ENCODE peak calls at places on chromosomes 7 and 10, in seven cellular contexts. Z, J, G, O, R, U and K are unnamed samples.
A peak's percentile ranks its signal among the peaks of the same experiment; 100 is the strongest.

GRCh38 chr10:70753841-70754621 is 31.1 kb downstream of the TBATA start:
- DNase-seq in R (no peak), J (no peak), U (no peak), O (peak; percentile 49), Z (no peak), G (peak; percentile 18), K (no peak)

GRCh38 chr10:124942317-124943169 is 620 bp downstream of the ZRANB1 start:
- DNase-seq in R (no peak), U (no peak), J (no peak), G (no peak), Z (no peak), O (no peak), K (no peak)

GRCh38 chr10:78732381-78732780 is 336.4 kb upstream of the ZMIZ1 start:
- DNase-seq in R (no peak), Z (no peak), G (no peak), J (no peak), U (no peak), O (no peak), K (no peak)

GRCh38 chr10:74825371-74826141 is 844 bp upstream of the KAT6B start:
- DNase-seq in R (no peak), U (peak; percentile 44), G (peak; percentile 66), Z (peak; percentile 75), J (peak; percentile 89), O (peak; percentile 69), K (peak; percentile 74)

GRCh38 chr7:106521541-106521940 is 139.4 kb downstream of the CCDC71L start:
- DNase-seq in G (no peak), J (no peak), R (no peak), O (no peak), Z (no peak), U (no peak), K (peak; percentile 13)

GRCh38 chr10:59907918-59908807 is 1.8 kb upstream of the CCDC6 start:
- DNase-seq in O (peak; percentile 98), R (peak; percentile 77), Z (peak; percentile 84), G (peak; percentile 80), J (peak; percentile 77), U (peak; percentile 25), K (peak; percentile 92)

GRCh38 chr7:80206763-80207162 is 72.1 kb downstream of the GNAI1 start:
- DNase-seq in Z (no peak), G (no peak), R (no peak), O (no peak), U (peak; percentile 85), J (no peak), K (no peak)

GRCh38 chr7:46115410-46115809 is 194.3 kb upstream of the IGFBP3 start:
- DNase-seq in R (no peak), G (peak; percentile 21), J (no peak), O (no peak), Z (no peak), U (no peak), K (no peak)

GRCh38 chr7:94507462-94507861 is 2.1 kb upstream of the CASD1 start:
- DNase-seq in J (no peak), O (no peak), R (no peak), Z (no peak), G (no peak), U (no peak), K (no peak)

GRCh38 chr10:22321831-22322662 is 1.1 kb downstream of the BMI1 start:
- DNase-seq in O (peak; percentile 56), R (no peak), U (no peak), G (peak; percentile 59), J (peak; percentile 70), Z (peak; percentile 48), K (no peak)
- TF ChIP-seq EZH2 in O (peak; percentile 100), R (peak; percentile 100), U (peak; percentile 100), G (peak; percentile 100), J (peak; percentile 100), Z (peak; percentile 100), K (no peak)

GRCh38 chr10:17742918-17743317 is 9.1 kb upstream of the TMEM236 start:
- DNase-seq in O (peak; percentile 66), G (peak; percentile 68), Z (peak; percentile 47), R (peak; percentile 49), U (peak; percentile 67), J (peak; percentile 52), K (peak; percentile 49)

GRCh38 chr10:17747883-17748550 is 4.0 kb upstream of the TMEM236 start:
- DNase-seq in U (no peak), J (no peak), O (no peak), Z (no peak), R (no peak), G (peak; percentile 57), K (peak; percentile 7)

GRCh38 chr10:17749890-17750289 is 2.1 kb upstream of the TMEM236 start:
- DNase-seq in O (no peak), U (no peak), R (no peak), J (no peak), Z (no peak), G (no peak), K (no peak)

GRCh38 chr10:17740668-17741067 is 11.3 kb upstream of the TMEM236 start:
- DNase-seq in J (no peak), Z (no peak), R (no peak), O (no peak), G (no peak), U (no peak), K (no peak)

GRCh38 chr10:17744395-17744841 is 7.6 kb upstream of the TMEM236 start:
- DNase-seq in G (no peak), R (no peak), J (no peak), Z (no peak), U (peak; percentile 26), O (no peak), K (no peak)
- TF ChIP-seq EZH2phosphoT487 in G (no peak), R (no peak), J (no peak), Z (no peak), U (no peak), O (no peak), K (no peak)

GRCh38 chr7:121872831-121873764 is at the start of gene PTPRZ1:
- DNase-seq in O (peak; percentile 89), U (peak; percentile 53), G (peak; percentile 55), J (peak; percentile 95), Z (peak; percentile 69), R (no peak), K (no peak)
- TF ChIP-seq EZH2 in O (no peak), U (no peak), G (no peak), J (no peak), Z (no peak), R (no peak), K (no peak)

GRCh38 chr10:65670087-65670486 is 1255.7 kb upstream of the LRRTM3 start:
- DNase-seq in G (no peak), O (no peak), R (no peak), Z (no peak), U (peak; percentile 18), J (no peak), K (no peak)
- TF ChIP-seq EZH2phosphoT487 in G (no peak), O (no peak), R (no peak), Z (no peak), U (no peak), J (no peak), K (no peak)

DNA sequence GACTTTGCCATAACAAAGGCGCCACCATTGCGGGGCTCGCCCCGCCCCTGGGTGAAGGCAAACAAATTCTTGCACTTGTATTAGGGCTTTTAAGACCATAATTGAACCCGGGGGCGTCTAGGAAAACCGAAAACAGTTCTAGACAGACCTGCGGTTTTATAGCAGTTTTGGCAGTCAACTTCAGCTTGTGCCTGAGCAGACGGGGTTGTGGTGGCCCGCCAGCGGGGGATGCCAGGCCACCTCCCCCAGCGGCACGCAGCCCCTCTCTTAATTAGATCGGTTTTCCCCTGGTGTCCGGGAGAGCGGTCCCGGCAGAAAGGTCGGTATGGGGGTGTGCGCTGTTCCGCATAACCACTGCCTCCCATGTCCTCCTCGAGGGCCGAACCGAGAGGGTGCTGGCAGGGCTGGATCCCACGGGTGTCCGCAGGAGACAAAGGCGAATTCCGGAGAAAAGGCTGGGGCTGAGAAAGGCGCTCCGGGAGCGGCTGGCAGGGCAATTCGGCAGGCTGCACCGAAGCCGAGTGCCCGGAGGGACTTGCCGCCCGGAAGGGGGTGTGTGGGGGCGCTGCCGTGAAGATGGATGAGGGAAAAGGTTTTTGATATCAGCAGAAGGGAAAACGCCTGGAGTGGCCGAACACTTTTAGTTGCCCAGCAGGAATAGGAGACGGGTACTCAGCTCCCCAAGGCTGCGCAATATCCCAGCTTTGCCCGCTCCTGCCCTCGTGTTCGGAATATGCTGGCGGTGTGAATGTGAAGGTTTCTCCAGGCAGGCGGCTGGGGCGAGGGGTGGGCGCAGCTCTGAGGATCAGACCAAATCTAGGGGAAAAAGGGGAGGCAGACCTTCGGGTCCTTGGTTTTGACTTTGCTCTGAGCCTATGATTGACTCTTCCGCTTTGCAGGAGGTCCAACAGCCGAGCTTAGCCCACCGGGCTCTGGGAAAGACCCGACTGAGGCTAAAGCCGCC is 3.0 kb upstream of the HOXA11 start:
- DNase-seq in Z (no peak), R (no peak), U (no peak), O (peak; percentile 72), J (no peak), G (no peak), K (peak; percentile 52)
- TF ChIP-seq EZH2 in Z (peak; percentile 87), R (no peak), U (peak; percentile 20), O (peak; percentile 46), J (peak; percentile 93), G (no peak), K (no peak)

GRCh38 chr7:49324707-49325106 is 400.4 kb downstream of the CDC14C start:
- DNase-seq in J (peak; percentile 14), O (peak; percentile 13), G (no peak), R (no peak), Z (no peak), U (no peak), K (peak; percentile 48)
- TF ChIP-seq EZH2phosphoT487 in J (no peak), O (no peak), G (no peak), R (no peak), Z (no peak), U (no peak), K (no peak)